ENCODE peak calls at places on chromosomes 6 and 20, in nine cellular contexts. T is ovary; B is right cardiac atrium; F is GM12865; H is skeletal muscle cell; X is vagina; Z is CD8-positive, alpha-beta T cell; I is HCT116; L is left lung. U is an unnamed sample.

GRCh38 chr6:36595168-36595818 is 1.1 kb downstream of the SRSF3 start:
- DNase-seq in B (no peak), T (peak; percentile 39), Z (no peak), F (no peak), L (no peak), H (no peak), X (no peak), I (no peak), U (no peak)

GRCh38 chr6:150907385-150907784 is 41.9 kb downstream of the MTHFD1L start:
- DNase-seq in Z (no peak), H (no peak), X (no peak), L (no peak), F (no peak), B (no peak), T (peak; percentile 48), I (no peak), U (no peak)

GRCh38 chr20:25129908-25130307 is 48.0 kb upstream of the VSX1 start:
- DNase-seq in I (no peak), B (no peak), H (no peak), X (no peak), F (no peak), T (no peak), L (no peak), Z (no peak), U (no peak)

GRCh38 chr6:124792386-124792785 is 169.9 kb upstream of the RNF217 start:
- DNase-seq in X (no peak), T (no peak), I (no peak), L (no peak), B (no peak), H (no peak), Z (no peak), F (no peak), U (no peak)

GRCh38 chr6:84417261-84417660 is 189.8 kb upstream of the CEP162 start:
- DNase-seq in Z (no peak), F (no peak), H (peak; percentile 64), L (no peak), X (no peak), B (no peak), T (no peak), I (no peak), U (no peak)

GRCh38 chr20:19726126-19726525 is 31.9 kb upstream of the RIN2 start:
- DNase-seq in I (no peak), F (no peak), B (no peak), L (no peak), H (peak; percentile 4), Z (no peak), T (no peak), X (no peak), U (no peak)

GRCh38 chr6:151068761-151069312 is 170.9 kb upstream of the AKAP12 start:
- DNase-seq in F (no peak), H (no peak), I (no peak), Z (no peak), L (no peak), T (no peak), X (peak; percentile 70), B (no peak), U (no peak)

GRCh38 chr6:152204584-152204983 is 397.1 kb downstream of the ESR1 start:
- DNase-seq in B (no peak), I (no peak), Z (no peak), H (no peak), T (no peak), X (no peak), L (no peak), F (no peak), U (no peak)

GRCh38 chr6:9927271-9927670 is 487.6 kb downstream of the TFAP2A start:
- DNase-seq in I (no peak), B (no peak), L (no peak), X (no peak), Z (no peak), F (no peak), T (no peak), H (no peak), U (no peak)

GRCh38 chr6:9921366-9921765 is 493.5 kb downstream of the TFAP2A start:
- DNase-seq in I (no peak), H (no peak), Z (no peak), T (no peak), L (no peak), F (no peak), X (no peak), B (no peak), U (no peak)

DNA sequence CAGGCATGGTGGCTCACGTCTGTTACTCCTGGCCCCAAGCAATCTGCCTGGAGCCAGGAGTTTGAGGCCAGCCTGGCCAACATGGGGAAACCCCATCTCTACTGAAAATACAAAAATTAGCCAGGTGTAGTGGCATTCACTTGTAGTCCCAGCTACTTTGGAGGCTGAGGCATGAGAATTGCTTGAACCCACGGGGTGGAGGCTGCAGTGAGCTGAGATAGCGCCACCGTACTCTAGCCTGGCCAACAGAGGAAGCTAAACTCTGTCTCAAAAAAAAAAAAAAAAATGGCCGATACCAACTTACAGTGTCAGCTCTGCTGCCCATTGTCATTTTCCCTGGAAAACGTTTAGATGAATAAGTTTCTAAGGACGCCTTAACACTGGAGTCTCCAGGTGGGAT is 489.9 kb downstream of the TFAP2A start:
- DNase-seq in I (no peak), F (no peak), Z (no peak), H (no peak), X (no peak), L (no peak), B (no peak), T (no peak), U (no peak)
- H3K4me3 ChIP-seq in I (no peak overlapping the region), F (no peak overlapping the region), Z (no peak overlapping the region), H (no peak overlapping the region), X (no peak overlapping the region), L (no peak overlapping the region), B (no peak overlapping the region), T (no peak overlapping the region), U (no peak overlapping the region)

DNA sequence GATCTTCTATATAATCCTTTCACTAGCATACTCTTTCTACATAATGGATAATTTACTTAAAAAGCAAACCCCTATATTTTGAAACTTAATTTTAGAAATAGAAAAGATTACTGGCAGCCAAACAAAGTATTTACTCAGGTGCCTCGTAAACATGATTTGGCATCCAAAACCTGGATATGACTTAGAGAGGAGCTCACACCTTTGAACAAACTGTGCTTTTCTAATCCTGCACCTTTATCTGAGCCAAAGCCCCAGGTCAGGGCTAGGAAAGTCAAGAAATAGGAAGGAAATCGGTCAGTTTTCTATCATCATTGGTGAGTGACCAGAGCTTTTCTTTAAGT is 170.9 kb downstream of the PHF3 start:
- DNase-seq in B (no peak), I (no peak), H (no peak), F (no peak), T (no peak), X (no peak), Z (no peak), L (no peak), U (no peak)
- H3K4me3 ChIP-seq in B (no peak overlapping the region), I (no peak overlapping the region), H (no peak overlapping the region), F (no peak overlapping the region), T (no peak overlapping the region), X (no peak overlapping the region), Z (no peak overlapping the region), L (no peak overlapping the region), U (no peak overlapping the region)

GRCh38 chr6:15912505-15912767 is 216.4 kb upstream of the MYLIP start:
- DNase-seq in X (no peak), B (no peak), H (no peak), L (no peak), I (no peak), Z (no peak), F (no peak), T (no peak), U (no peak)

GRCh38 chr6:15911753-15912504 is 217.0 kb upstream of the MYLIP start:
- DNase-seq in X (no peak), H (no peak), L (no peak), I (no peak), T (no peak), B (no peak), Z (no peak), F (no peak), U (no peak)

GRCh38 chr6:15908871-15909270 is 220.0 kb upstream of the MYLIP start:
- DNase-seq in X (no peak), L (no peak), Z (no peak), H (no peak), F (no peak), I (no peak), B (no peak), T (no peak), U (no peak)

GRCh38 chr6:15907914-15908518 is 220.9 kb upstream of the MYLIP start:
- DNase-seq in X (no peak), Z (no peak), L (no peak), B (no peak), F (no peak), T (no peak), I (no peak), H (no peak), U (no peak)

GRCh38 chr6:15909290-15910070 is 219.4 kb upstream of the MYLIP start:
- DNase-seq in I (no peak), Z (no peak), T (no peak), B (no peak), X (no peak), F (no peak), H (no peak), L (no peak), U (no peak)
- H3K4me3 ChIP-seq in I (no peak overlapping the region), Z (no peak overlapping the region), T (no peak overlapping the region), B (no peak overlapping the region), X (no peak overlapping the region), F (no peak overlapping the region), H (no peak overlapping the region), L (no peak overlapping the region), U (no peak overlapping the region)

GRCh38 chr6:24798740-24799540 is at the start of gene ARMH2:
- DNase-seq in L (no peak), X (no peak), F (no peak), T (no peak), I (no peak), H (no peak), Z (no peak), B (no peak), U (no peak)

GRCh38 chr6:24797596-24798216 is 1.0 kb downstream of the ARMH2 start:
- DNase-seq in Z (no peak), X (no peak), F (no peak), L (no peak), T (no peak), I (no peak), B (no peak), H (no peak), U (no peak)

GRCh38 chr6:24799541-24799915 is 811 bp upstream of the ARMH2 start:
- DNase-seq in F (no peak), I (no peak), X (no peak), T (no peak), B (no peak), L (no peak), Z (no peak), H (no peak), U (no peak)

GRCh38 chr6:24807584-24807983 is 8.9 kb upstream of the ARMH2 start:
- DNase-seq in I (no peak), H (no peak), X (no peak), F (no peak), L (no peak), T (no peak), B (no peak), Z (no peak), U (no peak)

DNA sequence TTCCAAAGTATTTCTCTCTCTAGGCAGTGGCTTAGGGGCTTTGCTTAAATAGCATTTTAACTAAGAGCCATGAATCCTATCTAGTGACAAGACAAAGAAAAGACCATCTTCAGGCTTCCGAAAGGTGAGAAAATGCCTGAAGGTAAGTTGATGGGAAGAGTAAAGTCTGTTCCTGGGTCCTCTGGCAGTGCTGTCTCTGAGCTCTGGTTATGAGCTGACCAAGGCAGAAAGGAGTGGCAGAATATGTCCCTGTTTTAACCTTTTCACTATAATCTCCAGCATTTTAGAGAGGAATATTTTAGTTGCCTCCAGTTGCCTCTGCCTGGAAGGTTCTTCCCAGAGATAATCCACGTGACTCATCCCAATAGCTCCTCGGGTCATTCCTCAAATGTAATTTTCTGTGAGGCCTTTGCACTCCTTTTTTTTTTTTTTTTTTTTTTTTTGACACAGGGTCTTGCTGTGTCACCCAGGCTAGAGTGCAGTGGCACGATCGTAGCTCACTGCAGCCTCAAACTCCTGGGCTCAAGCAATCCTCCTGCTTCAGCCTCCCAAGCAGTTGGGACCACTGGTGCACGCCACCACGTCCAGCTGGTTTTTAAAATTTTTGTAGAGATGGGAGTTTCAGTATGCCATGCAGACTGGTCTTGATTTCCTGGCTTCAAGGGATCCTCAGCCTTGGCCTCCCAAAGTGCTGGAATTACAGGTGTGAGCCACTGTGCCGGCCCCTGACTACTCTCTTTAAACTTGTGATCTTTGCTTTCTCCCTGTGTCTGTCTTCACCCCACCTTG is 3.7 kb upstream of the ARMH2 start:
- DNase-seq in Z (no peak), I (no peak), T (no peak), L (no peak), X (no peak), F (no peak), B (no peak), H (no peak), U (no peak)
- H3K4me3 ChIP-seq in Z (no peak overlapping the region), I (no peak overlapping the region), T (no peak overlapping the region), L (no peak overlapping the region), X (no peak overlapping the region), F (no peak overlapping the region), B (no peak overlapping the region), H (no peak overlapping the region), U (no peak overlapping the region)